ENCODE peak calls at places on chromosomes 11 and 22, in ten cellular contexts. P is left lung, R is fibroblast of mammary gland, W is body of pancreas, C is GM12865, F is GM06990, T is nephron progenitor cell, E is heart left ventricle, D is dorsolateral prefrontal cortex, H is cardiac muscle cell. J is an unnamed sample.
A peak's percentile ranks its signal among the peaks of the same experiment; 100 is the strongest.

GRCh38 chr11:64667154-64667745 is 55.7 kb downstream of the NRXN2 start:
- DNase-seq in P (no peak), R (no peak), W (no peak), C (no peak), F (no peak), T (no peak), E (no peak), D (no peak), H (no peak), J (no peak)

GRCh38 chr11:68146010-68146540 is 24.9 kb upstream of the CHKA start:
- DNase-seq in P (peak; percentile 93), R (no peak), W (peak; percentile 100), C (no peak), F (no peak), T (no peak), E (peak; percentile 86), D (no peak), H (no peak), J (no peak)

GRCh38 chr11:12123177-12123576 is 12.8 kb downstream of the MICAL2 start:
- DNase-seq in P (no peak), R (peak; percentile 90), W (no peak), C (no peak), F (no peak), T (no peak), E (no peak), D (no peak), H (no peak), J (no peak)

GRCh38 chr22:50399751-50400331 is 56.7 kb downstream of the PPP6R2 start:
- DNase-seq in P (no peak), R (peak; percentile 31), W (peak; percentile 51), C (peak; percentile 16), F (peak; percentile 29), T (peak; percentile 53), E (peak; percentile 37), D (peak; percentile 66), H (peak; percentile 53), J (peak; percentile 33)

GRCh38 chr22:37989146-37990045 is 5.0 kb upstream of the SOX10 start:
- DNase-seq in P (no peak), R (no peak), W (no peak), C (no peak), F (no peak), T (no peak), E (no peak), D (no peak), H (no peak), J (no peak)

GRCh38 chr11:118095493-118095892 is 8.7 kb upstream of the SMIM35 start:
- DNase-seq in P (no peak), R (no peak), W (no peak), C (no peak), F (no peak), T (no peak), E (no peak), D (no peak), H (no peak), J (no peak)

GRCh38 chr11:88552377-88553029 is 215.0 kb upstream of the CTSC start:
- DNase-seq in P (peak; percentile 39), R (peak; percentile 69), W (peak; percentile 50), C (peak; percentile 76), F (peak; percentile 13), T (peak; percentile 50), E (peak; percentile 17), D (no peak), H (peak; percentile 72), J (peak; percentile 25)

GRCh38 chr11:19117760-19118097 is 761 bp downstream of the ZDHHC13 start:
- DNase-seq in P (no peak), R (peak; percentile 17), W (no peak), C (no peak), F (no peak), T (no peak), E (no peak), D (no peak), H (no peak), J (no peak)

GRCh38 chr11:65436412-65437032 is 13.9 kb downstream of the NEAT1 start:
- DNase-seq in P (peak; percentile 33), R (peak; percentile 42), W (no peak), C (no peak), F (no peak), T (no peak), E (peak; percentile 17), D (no peak), H (no peak), J (no peak)

GRCh38 chr11:128026596-128026995 is 560.8 kb downstream of the ETS1 start:
- DNase-seq in P (no peak), R (peak; percentile 97), W (no peak), C (no peak), F (no peak), T (no peak), E (no peak), D (no peak), H (no peak), J (no peak)

GRCh38 chr22:40553014-40553579 is 83.4 kb downstream of the MRTFA start:
- DNase-seq in P (no peak), R (no peak), W (no peak), C (no peak), F (no peak), T (no peak), E (no peak), D (no peak), H (no peak), J (no peak)

DNA sequence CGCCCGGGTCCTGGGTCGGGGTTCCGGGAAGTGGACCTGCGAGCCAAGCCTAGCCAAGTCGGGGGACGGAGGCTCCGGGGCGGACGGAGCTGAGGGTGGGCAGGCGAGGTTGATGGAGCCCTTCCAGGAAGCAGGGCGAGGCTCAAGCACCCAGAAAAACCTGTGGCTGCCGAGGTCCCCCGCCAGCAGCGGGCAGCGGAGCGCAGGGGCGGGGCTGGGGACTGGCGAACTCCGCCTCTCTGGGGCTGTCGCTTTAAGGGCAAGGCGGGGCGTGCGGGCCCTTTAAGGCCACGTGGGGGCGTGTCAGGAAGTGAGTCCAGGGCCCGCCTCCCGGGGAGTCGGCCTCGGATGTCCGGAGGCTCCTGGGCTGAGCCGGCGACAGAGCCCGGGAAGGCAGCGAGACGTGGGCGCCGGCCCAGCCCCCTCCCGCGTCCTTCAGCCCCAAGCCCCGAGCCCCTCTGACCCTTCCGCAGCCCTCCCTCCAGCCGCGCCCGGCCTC is at the start of gene SLC35C1:
- DNase-seq in P (peak; percentile 98), R (peak; percentile 88), W (peak; percentile 98), C (peak; percentile 97), F (peak; percentile 92), T (peak; percentile 98), E (peak; percentile 98), D (peak; percentile 99), H (peak; percentile 98), J (peak; percentile 95)
- TF ChIP-seq CTCF in P (peak; percentile 7), R (no peak), W (peak; percentile 31), C (no peak), F (peak; percentile 34), T (no peak), E (peak; percentile 23), D (peak; percentile 58), H (peak; percentile 1), J (no peak)

GRCh38 chr11:114612686-114613085 is 17.1 kb upstream of the NXPE4 start:
- DNase-seq in P (no peak), R (no peak), W (no peak), C (peak; percentile 77), F (peak; percentile 18), T (no peak), E (no peak), D (no peak), H (no peak), J (no peak)

GRCh38 chr11:114610984-114611944 is 15.7 kb upstream of the NXPE4 start:
- DNase-seq in P (no peak), R (peak; percentile 20), W (no peak), C (peak; percentile 80), F (no peak), T (no peak), E (no peak), D (no peak), H (no peak), J (no peak)

GRCh38 chr11:114609429-114609828 is 13.8 kb upstream of the NXPE4 start:
- DNase-seq in P (no peak), R (no peak), W (no peak), C (peak; percentile 86), F (no peak), T (no peak), E (no peak), D (no peak), H (no peak), J (no peak)

GRCh38 chr11:114607753-114608459 is 12.3 kb upstream of the NXPE4 start:
- DNase-seq in P (no peak), R (no peak), W (no peak), C (peak; percentile 87), F (no peak), T (no peak), E (no peak), D (no peak), H (no peak), J (no peak)

DNA sequence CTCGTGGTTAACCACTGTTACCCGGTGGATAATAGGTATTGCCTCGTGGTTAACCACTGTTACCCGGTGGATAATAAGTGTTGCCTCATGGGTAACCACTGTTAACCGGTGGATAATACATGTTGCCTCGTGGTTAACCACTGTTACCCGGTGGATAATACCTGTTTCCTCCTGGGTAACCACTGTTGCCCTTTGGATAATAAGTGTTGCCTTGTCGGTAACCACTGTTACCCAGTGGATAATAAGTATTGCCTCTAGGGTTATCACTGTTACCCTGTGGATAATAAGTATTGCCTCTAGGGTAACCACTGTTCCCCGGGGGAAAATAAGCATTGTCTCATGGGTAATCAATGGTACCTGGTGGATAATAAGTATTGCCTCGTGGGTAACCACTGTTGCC is 15.0 kb upstream of the NXPE4 start:
- DNase-seq in P (no peak), R (no peak), W (no peak), C (peak; percentile 61), F (no peak), T (no peak), E (no peak), D (no peak), H (no peak), J (no peak)
- TF ChIP-seq CTCF in P (no peak), R (no peak), W (no peak), C (no peak), F (no peak), T (no peak), E (no peak), D (no peak), H (no peak), J (no peak)

GRCh38 chr11:124920870-124921609 is 2.0 kb downstream of the HEPN1 start:
- DNase-seq in P (peak; percentile 72), R (peak; percentile 55), W (peak; percentile 61), C (peak; percentile 5), F (peak; percentile 22), T (peak; percentile 90), E (peak; percentile 82), D (peak; percentile 58), H (peak; percentile 76), J (peak; percentile 85)
- TF ChIP-seq CTCF in P (no peak), R (no peak), W (no peak), C (no peak), F (no peak), T (no peak), E (no peak), D (no peak), H (no peak), J (no peak)

DNA sequence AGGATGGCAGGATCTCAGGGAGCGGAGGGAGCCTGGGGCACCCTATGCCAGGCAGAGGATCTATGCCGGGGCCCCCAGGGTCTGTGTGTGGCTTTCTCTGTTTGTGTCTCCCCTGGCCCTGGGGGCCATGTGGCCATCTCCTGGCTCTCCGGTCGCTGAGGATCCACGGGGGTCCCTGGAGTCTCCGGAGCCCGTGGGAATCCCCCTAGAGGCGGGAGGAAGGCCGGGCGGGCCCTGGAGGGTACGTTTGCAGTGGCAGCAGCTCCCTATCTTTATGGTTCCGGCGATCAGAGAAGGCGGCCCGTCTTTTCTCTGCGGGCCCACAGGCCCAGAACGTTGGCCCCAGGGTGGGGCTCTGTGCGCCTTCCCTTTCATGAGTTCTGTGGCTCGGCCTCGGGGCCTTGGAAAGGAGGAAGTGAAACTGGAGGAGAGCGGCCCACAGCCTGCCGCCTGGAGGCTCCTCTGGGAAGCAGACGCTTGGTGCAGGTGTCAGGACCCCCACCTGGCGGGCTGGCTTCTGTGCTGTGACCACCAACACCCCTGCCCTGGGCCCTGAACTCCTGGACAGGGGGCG is 82.1 kb downstream of the KCNQ1 start:
- DNase-seq in P (peak; percentile 80), R (no peak), W (peak; percentile 29), C (peak; percentile 65), F (peak; percentile 60), T (peak; percentile 26), E (peak; percentile 60), D (peak; percentile 47), H (no peak), J (no peak)
- TF ChIP-seq CTCF in P (no peak), R (no peak), W (no peak), C (peak; percentile 30), F (peak; percentile 44), T (no peak), E (no peak), D (no peak), H (no peak), J (no peak)

J was measured in neural crest cell.